ENCODE peak calls at places on chromosomes 12 and 14, in six cellular contexts. C is fibroblast of lung, D is PC-9, W is HCT116, E is HepG2, L is neural progenitor cell. O is an unnamed sample.

GRCh38 chr12:97482153-97482693 is 19.6 kb downstream of the RMST start:
- DNase-seq in L (no peak), W (no peak), D (no peak), E (no peak), C (no peak), O (no peak)

GRCh38 chr12:76282744-76283143 is 65.5 kb downstream of the BBS10 start:
- DNase-seq in E (no peak), D (no peak), W (no peak), C (no peak), L (no peak), O (no peak)

GRCh38 chr12:77218278-77218677 is 152.9 kb upstream of the E2F7 start:
- DNase-seq in E (no peak), C (no peak), W (no peak), L (no peak), D (no peak), O (no peak)

GRCh38 chr14:60183724-60184596 is 18.8 kb upstream of the DHRS7 start:
- DNase-seq in E (peak), C (peak), L (peak), W (peak), D (no peak), O (peak)

GRCh38 chr14:28382460-28383220 is 383.9 kb upstream of the FOXG1 start:
- DNase-seq in W (no peak), D (peak), C (peak), L (no peak), E (peak), O (no peak)

GRCh38 chr14:99687284-99688209 is 3.4 kb downstream of the CYP46A1 start:
- DNase-seq in L (peak), C (no peak), D (peak), W (peak), E (peak), O (peak)

GRCh38 chr14:36767603-36768281 is 106.1 kb downstream of the PAX9 start:
- DNase-seq in W (no peak), E (no peak), L (no peak), D (peak), C (peak), O (no peak)

GRCh38 chr12:106342397-106343212 is 14.9 kb upstream of the POLR3B start:
- DNase-seq in W (no peak), C (peak), E (peak), L (no peak), D (peak), O (no peak)

GRCh38 chr14:74514471-74514932 is 20.9 kb downstream of the ISCA2 start:
- DNase-seq in W (no peak), L (no peak), E (peak), D (peak), C (peak), O (peak)

GRCh38 chr14:97625512-97625911 is 828.3 kb downstream of the VRK1 start:
- DNase-seq in D (no peak), W (no peak), L (no peak), C (no peak), E (no peak), O (no peak)

GRCh38 chr14:75521415-75522199 is 662 bp upstream of the BATF start:
- DNase-seq in L (no peak), D (peak), W (no peak), C (no peak), E (peak), O (peak)

GRCh38 chr14:32319368-32320049 is 9.6 kb upstream of the AKAP6 start:
- DNase-seq in L (no peak), W (no peak), D (peak), C (peak), E (no peak), O (no peak)

GRCh38 chr14:54207476-54207875 is 189.3 kb upstream of the CDKN3 start:
- DNase-seq in L (no peak), D (no peak), E (no peak), W (no peak), C (peak), O (no peak)

GRCh38 chr14:53840444-53840843 is 116.2 kb downstream of the BMP4 start:
- DNase-seq in W (peak), E (peak), C (peak), L (no peak), D (peak), O (no peak)

GRCh38 chr12:6775185-6775770 is 3.0 kb downstream of the LAG3 start:
- DNase-seq in C (no peak), W (no peak), L (no peak), D (no peak), E (no peak), O (no peak)

GRCh38 chr12:6772331-6772695 is at the start of gene LAG3:
- DNase-seq in W (no peak), E (no peak), L (no peak), C (no peak), D (no peak), O (no peak)

GRCh38 chr12:6772729-6773661 is 675 bp downstream of the LAG3 start:
- DNase-seq in L (peak), W (no peak), E (no peak), D (no peak), C (no peak), O (no peak)

GRCh38 chr12:6774557-6775062 is 2.3 kb downstream of the LAG3 start:
- DNase-seq in E (no peak), W (no peak), D (no peak), L (no peak), C (no peak), O (no peak)

GRCh38 chr12:6773662-6774351 is 1.5 kb downstream of the LAG3 start:
- DNase-seq in E (no peak), C (no peak), D (no peak), W (no peak), L (peak), O (no peak)
- TF ChIP-seq EZH2 in E (no peak), C (no peak), D (no peak), W (no peak), L (no peak), O (no peak)

DNA sequence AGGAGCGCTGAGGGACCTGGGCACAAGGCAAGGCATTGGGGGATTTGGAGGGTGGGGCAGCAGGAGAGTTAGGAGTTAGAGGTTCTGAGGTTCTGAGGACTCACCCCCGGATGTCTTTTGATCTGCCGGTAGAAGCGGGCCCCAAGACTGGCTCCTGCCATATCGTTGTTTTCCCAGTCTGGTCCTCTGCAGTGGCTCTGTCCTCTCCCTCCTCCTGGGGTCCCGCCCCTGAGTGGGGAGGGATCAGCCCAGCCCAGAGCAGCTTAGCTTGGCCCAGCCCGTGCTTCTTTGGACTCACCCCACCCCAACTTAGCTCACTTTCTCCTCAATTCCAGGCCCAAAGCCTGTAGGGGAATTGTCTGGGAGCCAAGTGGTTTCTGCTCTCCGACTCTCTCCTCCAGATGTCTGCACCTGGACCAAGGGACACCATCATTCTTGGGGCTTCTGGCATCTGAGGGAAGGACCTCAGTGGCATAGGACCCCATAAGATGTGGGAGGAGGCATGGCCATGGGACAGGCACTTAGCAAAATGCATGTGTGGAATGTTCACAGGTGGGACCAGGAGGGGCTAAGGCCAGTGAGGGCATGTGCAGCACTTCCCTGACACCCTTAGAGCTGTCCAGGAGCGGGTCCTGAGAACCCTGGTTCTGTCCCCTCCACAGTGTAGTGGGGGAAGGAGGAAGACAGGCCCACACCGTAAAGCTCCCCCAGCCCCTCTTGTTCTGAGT is 7.6 kb downstream of the SHMT2 start:
- DNase-seq in D (peak), E (no peak), W (no peak), L (no peak), C (no peak), O (no peak)
- TF ChIP-seq EZH2 in D (no peak), E (no peak), W (no peak), L (no peak), C (no peak), O (no peak)

GRCh38 chr12:132602578-132603239 is 7.7 kb downstream of the LRCOL1 start:
- DNase-seq in W (no peak), E (no peak), C (no peak), L (peak), D (no peak), O (no peak)

GRCh38 chr12:132605892-132606291 is 4.5 kb downstream of the LRCOL1 start:
- DNase-seq in E (no peak), D (no peak), C (no peak), W (no peak), L (no peak), O (no peak)

GRCh38 chr12:132603240-132604107 is 6.9 kb downstream of the LRCOL1 start:
- DNase-seq in D (no peak), L (no peak), W (no peak), C (no peak), E (no peak), O (no peak)

GRCh38 chr12:132605055-132605441 is 5.3 kb downstream of the LRCOL1 start:
- DNase-seq in E (no peak), L (no peak), C (no peak), W (no peak), D (no peak), O (no peak)

DNA sequence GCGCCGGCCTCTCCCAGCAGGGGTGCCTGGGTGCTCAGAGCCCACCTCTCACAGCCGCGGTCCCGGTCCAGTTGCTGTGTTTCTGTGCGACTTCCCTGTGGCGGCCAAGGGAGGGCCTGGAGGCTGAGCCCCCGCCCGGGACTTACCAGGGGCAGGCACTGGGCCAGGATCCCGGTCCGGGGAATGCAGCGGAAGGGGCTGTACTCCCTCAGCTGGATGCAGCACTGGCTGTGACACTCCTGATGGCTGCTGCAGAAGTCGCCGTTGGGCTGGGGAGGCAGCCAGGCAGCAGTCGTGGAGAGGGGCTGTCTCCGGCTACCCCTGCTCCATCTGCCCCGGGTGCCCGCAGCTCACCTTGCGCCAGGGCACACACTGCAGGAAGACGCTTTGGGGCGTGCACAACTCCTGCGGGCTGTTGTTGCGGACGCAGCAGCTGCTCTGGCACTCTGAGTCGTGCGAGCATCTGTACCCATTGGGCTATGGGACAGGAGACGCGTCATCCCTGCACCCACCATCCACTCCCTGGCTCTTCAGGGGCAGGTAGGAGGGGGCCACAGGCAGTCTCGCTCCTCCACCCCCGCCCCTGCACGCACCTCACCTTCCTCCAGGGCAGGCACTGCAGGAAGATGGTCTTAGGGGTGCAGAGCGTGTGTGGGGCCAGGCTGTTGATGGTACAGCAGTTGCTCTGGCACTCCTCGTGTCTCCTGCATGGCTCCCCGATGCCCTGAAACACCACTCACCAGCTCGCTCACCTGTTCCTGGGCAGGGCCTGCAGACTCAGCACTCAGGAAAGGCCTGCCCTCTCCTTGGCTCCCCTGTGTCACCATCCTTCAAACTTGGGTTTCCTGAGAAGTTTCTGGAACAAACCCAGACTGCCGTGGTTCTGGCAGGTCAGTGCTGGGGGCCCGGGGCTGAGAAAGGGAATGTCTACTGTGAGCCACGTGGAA is 6.0 kb downstream of the LRCOL1 start:
- DNase-seq in W (no peak), E (no peak), C (no peak), L (no peak), D (no peak), O (no peak)
- TF ChIP-seq EZH2 in W (no peak), E (no peak), C (peak), L (no peak), D (no peak), O (no peak)

GRCh38 chr14:103006991-103007520 is 50.3 kb downstream of the CDC42BPB start:
- DNase-seq in D (no peak), C (no peak), L (no peak), E (no peak), W (no peak), O (no peak)

GRCh38 chr14:103006106-103006505 is 51.2 kb downstream of the CDC42BPB start:
- DNase-seq in W (no peak), L (no peak), C (no peak), D (no peak), E (no peak), O (no peak)

GRCh38 chr14:103007555-103007954 is 49.8 kb downstream of the CDC42BPB start:
- DNase-seq in C (no peak), W (no peak), D (no peak), L (no peak), E (no peak), O (no peak)

GRCh38 chr14:103008768-103009342 is 48.5 kb downstream of the CDC42BPB start:
- DNase-seq in C (peak), D (peak), E (no peak), W (no peak), L (no peak), O (no peak)

DNA sequence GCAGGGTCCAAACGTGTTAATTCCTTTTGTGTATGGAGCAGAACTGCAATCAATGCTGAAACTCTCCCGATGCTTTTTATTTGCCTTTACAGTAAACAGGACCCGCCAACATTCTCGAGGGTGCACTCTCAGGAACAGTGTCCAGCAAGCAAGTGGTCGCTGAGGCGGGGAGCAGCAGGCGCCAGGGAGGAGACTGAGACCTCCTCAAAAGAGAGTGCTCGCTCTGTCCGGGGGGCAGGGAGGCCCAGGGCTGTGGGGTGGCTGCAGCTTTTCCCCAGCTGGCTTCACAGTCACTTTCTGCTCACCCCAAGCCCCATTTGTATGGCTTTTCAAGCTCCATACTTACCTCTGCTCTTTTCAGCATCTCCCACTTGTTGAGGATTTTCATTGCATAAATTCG is 49.2 kb downstream of the CDC42BPB start:
- DNase-seq in L (no peak), E (no peak), C (no peak), D (no peak), W (no peak), O (no peak)
- TF ChIP-seq EZH2 in L (no peak), E (no peak), C (no peak), D (no peak), W (no peak), O (no peak)

GRCh38 chr14:21024668-21025373 is at the start of gene NDRG2:
- DNase-seq in C (peak), E (peak), W (no peak), D (peak), L (peak), O (peak)
- TF ChIP-seq EZH2 in C (peak), E (no peak), W (no peak), D (no peak), L (peak), O (no peak)

DNA sequence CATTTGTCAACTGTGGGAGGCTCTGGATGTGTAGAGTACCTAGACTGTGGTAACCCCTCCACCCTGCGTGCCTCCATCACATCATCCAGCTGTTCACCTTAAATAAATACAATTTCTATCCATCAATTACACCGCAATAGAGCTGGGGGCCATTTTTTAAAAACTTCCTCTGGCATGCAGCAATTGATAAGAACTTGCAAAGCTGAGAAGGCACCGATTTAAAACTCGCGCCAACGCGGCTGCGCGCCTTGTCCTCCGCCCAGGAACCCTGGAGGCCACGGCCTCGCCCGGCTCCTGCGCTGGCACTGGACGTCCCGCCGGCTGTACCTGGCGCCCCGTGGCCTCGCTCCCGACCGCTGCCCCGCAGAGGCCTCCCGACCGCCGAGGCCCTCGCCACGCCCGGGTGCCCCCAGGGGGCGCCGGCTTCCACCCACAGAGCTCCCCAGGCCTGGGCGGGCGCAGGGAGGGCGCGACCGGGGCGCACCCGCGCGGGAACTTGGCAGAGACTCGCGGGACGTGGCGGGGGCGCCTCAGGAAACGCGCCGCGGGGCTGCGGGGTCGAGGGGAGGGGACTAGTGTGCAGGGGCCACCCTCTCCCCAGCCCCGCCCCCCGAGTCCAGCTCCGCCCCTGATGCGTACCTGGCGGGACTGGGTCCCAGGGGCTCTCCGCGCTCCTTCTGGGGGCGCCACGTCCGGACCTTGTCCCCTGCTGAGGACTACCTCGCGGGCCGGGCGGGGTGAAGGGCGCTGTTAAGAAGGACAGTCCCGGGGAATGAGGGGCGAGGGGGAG is 65.6 kb downstream of the TNFAIP2 start:
- DNase-seq in C (no peak), D (peak), E (no peak), L (peak), W (no peak), O (no peak)
- TF ChIP-seq EZH2 in C (no peak), D (no peak), E (no peak), L (peak), W (no peak), O (no peak)

GRCh38 chr12:31325524-31325875 is 450 bp downstream of the SINHCAF start:
- DNase-seq in W (no peak), E (no peak), C (no peak), D (no peak), L (no peak), O (peak)
- TF ChIP-seq EZH2 in W (no peak), E (no peak), C (no peak), D (no peak), L (no peak), O (no peak)

O was measured in MM.1S.